ENCODE peak calls at places on chromosome X, in nine cellular contexts. W, H, O, C, K, Y, N, U and D are unnamed samples.

GRCh38 chrX:136768469-136769084 is 12.2 kb downstream of the ARHGEF6 start:
- DNase-seq in W (peak), H (no peak), O (no peak), C (no peak), K (peak), Y (no peak), N (peak), U (peak), D (no peak)

GRCh38 chrX:17860179-17860780 is 818 bp downstream of the RAI2 start:
- DNase-seq in W (peak), H (no peak), O (no peak), C (peak), K (peak), Y (no peak), N (no peak), U (no peak), D (no peak)

GRCh38 chrX:20197641-20198210 is 56.1 kb upstream of the EIF1AX start:
- DNase-seq in W (peak), H (no peak), O (no peak), C (no peak), K (peak), Y (no peak), N (peak), U (no peak), D (no peak)

GRCh38 chrX:69027181-69028005 is 137.9 kb downstream of the PJA1 start:
- DNase-seq in W (peak), H (no peak), O (no peak), C (peak), K (peak), Y (no peak), N (peak), U (no peak), D (no peak)

GRCh38 chrX:100990139-100990538 is 20.6 kb downstream of the ARL13A start:
- DNase-seq in W (no peak), H (no peak), O (no peak), C (no peak), K (no peak), Y (no peak), N (no peak), U (no peak), D (no peak)

GRCh38 chrX:15854080-15854655 is 445 bp downstream of the AP1S2 start:
- DNase-seq in W (peak), H (no peak), O (peak), C (peak), K (peak), Y (peak), N (peak), U (no peak), D (no peak)

GRCh38 chrX:130916636-130917422 is 13.8 kb upstream of the ENOX2 start:
- DNase-seq in W (peak), H (peak), O (no peak), C (peak), K (peak), Y (no peak), N (peak), U (peak), D (no peak)

GRCh38 chrX:57583477-57583876 is 8.3 kb upstream of the ZXDB start:
- DNase-seq in W (peak), H (no peak), O (no peak), C (no peak), K (peak), Y (no peak), N (no peak), U (no peak), D (no peak)

GRCh38 chrX:9853307-9853706 is 67.1 kb downstream of the SHROOM2 start:
- DNase-seq in W (no peak), H (no peak), O (no peak), C (no peak), K (no peak), Y (no peak), N (no peak), U (no peak), D (no peak)

GRCh38 chrX:150508461-150509367 is 59.7 kb upstream of the MTM1 start:
- DNase-seq in W (peak), H (no peak), O (no peak), C (peak), K (peak), Y (peak), N (no peak), U (peak), D (no peak)

GRCh38 chrX:118329179-118329578 is 16.7 kb upstream of the WDR44 start:
- DNase-seq in W (no peak), H (no peak), O (no peak), C (no peak), K (no peak), Y (no peak), N (no peak), U (no peak), D (no peak)